ENCODE peak calls at places on chromosomes 1 and 21, in four cellular contexts. B is IMR-90, U is astrocyte, G is hepatocyte. J is an unnamed sample.

GRCh38 chr1:43590389-43590788 is 59.6 kb upstream of the KDM4A start:
- DNase-seq in B (no peak), U (no peak), G (peak; percentile 28), J (no peak)

GRCh38 chr1:65948609-65949229 is 156.0 kb downstream of the PDE4B start:
- DNase-seq in B (peak; percentile 79), U (peak; percentile 21), G (peak; percentile 44), J (peak; percentile 91)

GRCh38 chr1:115462677-115463076 is 124.6 kb upstream of the NGF start:
- DNase-seq in B (no peak), U (no peak), G (no peak), J (no peak)

GRCh38 chr21:35512321-35512720 is 463.2 kb upstream of the RUNX1 start:
- DNase-seq in B (peak; percentile 31), U (no peak), G (no peak), J (no peak)

GRCh38 chr1:25673456-25673855 is 56.9 kb downstream of the MAN1C1 start:
- DNase-seq in B (no peak), U (no peak), G (no peak), J (no peak)

GRCh38 chr1:183956559-183957188 is 80.9 kb downstream of the COLGALT2 start:
- DNase-seq in B (peak; percentile 87), U (peak; percentile 85), G (no peak), J (peak; percentile 91)

GRCh38 chr21:29501451-29501850 is 202.7 kb downstream of the BACH1 start:
- DNase-seq in B (peak; percentile 88), U (peak; percentile 53), G (no peak), J (peak; percentile 91)

GRCh38 chr1:11676386-11677103 is 4.4 kb downstream of the MAD2L2 start:
- DNase-seq in B (no peak), U (no peak), G (no peak), J (no peak)

GRCh38 chr1:117754061-117754969 is 148.5 kb downstream of the TENT5C start:
- DNase-seq in B (peak; percentile 59), U (peak; percentile 42), G (peak; percentile 84), J (peak; percentile 79)

GRCh38 chr1:30783244-30783915 is 25.8 kb upstream of the LAPTM5 start:
- DNase-seq in B (no peak), U (no peak), G (no peak), J (no peak)

GRCh38 chr1:101178688-101179491 is 57.9 kb upstream of the S1PR1 start:
- DNase-seq in B (no peak), U (no peak), G (no peak), J (no peak)

GRCh38 chr1:147579532-147580199 is 38.4 kb downstream of the BCL9 start:
- DNase-seq in B (peak; percentile 80), U (peak; percentile 29), G (peak; percentile 91), J (peak; percentile 34)

GRCh38 chr21:20661745-20662470 is 336.3 kb upstream of the NCAM2 start:
- DNase-seq in B (no peak), U (no peak), G (no peak), J (peak; percentile 35)

GRCh38 chr1:29876902-29877301 is 640.6 kb downstream of the PTPRU start:
- DNase-seq in B (no peak), U (no peak), G (no peak), J (no peak)

GRCh38 chr21:29639366-29640232 is 300.2 kb downstream of the GRIK1 start:
- DNase-seq in B (no peak), U (no peak), G (no peak), J (no peak)

GRCh38 chr1:231442735-231443134 is 20.6 kb upstream of the EGLN1 start:
- DNase-seq in B (no peak), U (no peak), G (no peak), J (peak; percentile 41)

GRCh38 chr1:174839211-174839610 is 160.5 kb upstream of the CACYBP start:
- DNase-seq in B (peak; percentile 26), U (peak; percentile 46), G (no peak), J (no peak)

GRCh38 chr1:172203135-172203823 is 217.2 kb upstream of the C1orf105 start:
- DNase-seq in B (peak; percentile 19), U (peak; percentile 43), G (no peak), J (peak; percentile 77)

GRCh38 chr1:55997550-55997949 is 581.8 kb downstream of the PLPP3 start:
- DNase-seq in B (peak; percentile 49), U (no peak), G (no peak), J (no peak)

GRCh38 chr1:228016653-228017355 is 10.0 kb downstream of the WNT3A start:
- DNase-seq in B (no peak), U (no peak), G (no peak), J (no peak)

GRCh38 chr21:35352066-35352770 is 303.1 kb upstream of the RUNX1 start:
- DNase-seq in B (peak; percentile 71), U (peak; percentile 95), G (no peak), J (peak; percentile 58)

GRCh38 chr1:29431138-29431537 is 194.8 kb downstream of the PTPRU start:
- DNase-seq in B (no peak), U (no peak), G (no peak), J (no peak)

GRCh38 chr21:36549470-36549869 is 69.5 kb upstream of the CLDN14 start:
- DNase-seq in B (no peak), U (no peak), G (no peak), J (no peak)

GRCh38 chr1:23611601-23612327 is 52.5 kb upstream of the ID3 start:
- DNase-seq in B (no peak), U (no peak), G (no peak), J (no peak)

GRCh38 chr1:156638596-156638995 is 3.3 kb upstream of the BCAN start:
- DNase-seq in B (no peak), U (no peak), G (no peak), J (no peak)

GRCh38 chr1:156639601-156640101 is 2.3 kb upstream of the BCAN start:
- DNase-seq in B (no peak), U (no peak), G (no peak), J (no peak)

GRCh38 chr1:156641761-156642264 is at the start of gene BCAN:
- DNase-seq in B (peak; percentile 19), U (no peak), G (peak; percentile 66), J (peak; percentile 27)

GRCh38 chr1:156640842-156641706 is 843 bp upstream of the BCAN start:
- DNase-seq in B (no peak), U (no peak), G (no peak), J (no peak)

DNA sequence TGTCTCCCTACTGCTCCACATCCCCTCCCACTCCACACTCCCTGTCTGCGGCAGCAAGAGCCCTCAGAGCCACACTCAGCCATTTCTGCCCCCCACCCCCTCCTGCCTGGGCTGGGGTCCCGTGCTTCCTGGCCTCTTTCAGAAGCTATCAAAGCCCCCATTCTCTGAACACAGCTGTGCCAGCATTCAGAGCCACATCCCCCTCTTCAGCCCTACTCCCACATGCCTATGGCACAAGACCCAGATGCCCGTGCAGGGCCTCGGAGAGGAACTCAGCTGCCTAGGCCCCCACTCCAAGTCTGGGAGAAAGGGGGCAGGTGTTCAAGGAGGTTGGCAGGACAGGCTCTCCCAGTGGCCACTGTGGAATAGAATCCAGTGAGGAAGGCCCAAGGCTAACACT is 3.7 kb upstream of the BCAN start:
- DNase-seq in B (no peak), U (no peak), G (no peak), J (no peak)
- H3K4me3 ChIP-seq in B (no peak overlapping the region), U (no peak overlapping the region), G (no peak overlapping the region), J (no peak overlapping the region)

GRCh38 chr1:179575497-179576314 is at the start of gene NPHS2:
- DNase-seq in B (no peak), U (no peak), G (no peak), J (no peak)
- TF ChIP-seq CTCF in B (no peak), U (no peak), G (no peak), J (no peak)

GRCh38 chr1:179129702-179130473 is 48.0 kb downstream of the TOR3A start:
- DNase-seq in B (peak; percentile 47), U (no peak), G (no peak), J (peak; percentile 51)
- H3K4me3 ChIP-seq in B (no peak overlapping the region), U (peak overlapping the region; percentile 22), G (no peak overlapping the region), J (no peak overlapping the region)

GRCh38 chr1:151887028-151887427 is 22.3 kb downstream of the THEM4 start:
- DNase-seq in B (peak; percentile 64), U (peak; percentile 44), G (no peak), J (peak; percentile 53)

GRCh38 chr1:151892190-151892589 is 17.1 kb downstream of the THEM4 start:
- DNase-seq in B (peak; percentile 34), U (peak; percentile 79), G (no peak), J (peak; percentile 60)

GRCh38 chr1:151885479-151885878 is 23.8 kb downstream of the THEM4 start:
- DNase-seq in B (no peak), U (no peak), G (no peak), J (no peak)

GRCh38 chr1:151891515-151891914 is 17.8 kb downstream of the THEM4 start:
- DNase-seq in B (no peak), U (no peak), G (no peak), J (no peak)

DNA sequence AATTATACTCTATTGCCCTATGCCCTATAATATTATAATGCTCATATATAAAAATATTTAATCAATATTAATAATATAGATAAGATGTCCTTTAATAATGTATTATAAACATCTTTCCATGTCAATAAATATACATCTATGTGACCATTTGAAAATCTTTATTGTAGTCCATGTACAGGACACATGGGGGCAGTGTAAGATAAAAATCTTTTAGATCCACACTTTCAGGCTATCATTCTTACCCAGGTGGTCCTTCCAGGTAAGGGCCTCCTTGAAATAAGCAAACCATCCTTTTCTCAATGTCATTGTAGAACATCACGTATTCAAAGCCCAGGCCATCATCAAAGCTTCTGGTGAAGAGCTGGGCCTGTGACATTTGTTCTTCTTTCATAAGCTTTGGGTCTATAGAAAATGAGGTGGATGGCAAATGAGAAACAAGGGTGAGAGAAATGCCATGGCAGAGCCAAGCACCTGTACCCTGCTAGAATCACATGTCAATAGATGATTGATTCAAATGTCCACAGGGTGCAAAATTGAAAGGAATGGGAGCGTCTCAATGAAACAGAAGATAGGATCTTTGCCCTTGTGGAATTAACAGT is 20.2 kb downstream of the THEM4 start:
- DNase-seq in B (no peak), U (no peak), G (peak; percentile 30), J (peak; percentile 41)
- TF ChIP-seq CTCF in B (peak; percentile 45), U (peak; percentile 36), G (peak; percentile 59), J (peak; percentile 49)

DNA sequence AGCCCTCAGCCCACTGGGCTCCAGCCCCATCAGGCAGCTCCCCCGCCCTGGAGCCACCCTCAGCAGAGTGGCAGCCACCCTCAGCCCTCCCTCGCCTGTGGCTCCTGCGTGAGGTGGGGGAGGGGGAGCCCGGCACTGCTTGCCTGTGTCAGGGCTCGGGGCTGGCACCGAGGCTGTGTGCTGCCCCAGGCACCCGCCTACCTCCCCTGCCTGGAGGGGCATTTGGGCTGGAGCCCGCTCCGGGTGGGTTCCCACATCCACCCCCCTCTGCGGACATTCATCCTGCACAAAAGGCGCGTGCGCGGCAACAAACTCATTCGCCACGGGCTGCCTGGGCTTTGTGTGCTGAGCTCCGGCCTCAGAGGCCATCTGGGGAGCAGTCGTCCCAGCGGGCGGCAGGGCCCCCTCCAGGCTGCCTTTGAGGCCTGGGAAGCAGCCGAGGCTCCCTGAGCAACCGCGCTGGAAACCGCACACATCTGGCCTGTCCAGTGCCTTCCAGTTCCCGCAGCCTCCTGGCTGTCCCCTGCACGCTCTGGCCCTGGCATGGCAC is 12.6 kb upstream of the TNFRSF14 start:
- DNase-seq in B (peak; percentile 27), U (peak; percentile 4), G (peak; percentile 42), J (peak; percentile 73)
- H3K4me3 ChIP-seq in B (no peak overlapping the region), U (no peak overlapping the region), G (no peak overlapping the region), J (no peak overlapping the region)

GRCh38 chr1:69201716-69202115 is 366.0 kb upstream of the LRRC7 start:
- DNase-seq in B (no peak), U (no peak), G (no peak), J (peak; percentile 23)
- TF ChIP-seq CTCF in B (no peak), U (no peak), G (no peak), J (no peak)